ENCODE peak calls at places on chromosomes 12 and 14, in seven cellular contexts. T is A673, R is hepatocyte, K is MM.1S, U is HepG2, M is PC-9, S is astrocyte. Q is an unnamed sample.

GRCh38 chr12:104288635-104289258 is 14.8 kb upstream of the EID3 start:
- DNase-seq in K (peak), R (peak), M (no peak), S (peak), U (peak), T (peak), Q (peak)

GRCh38 chr12:4143909-4144308 is 129.7 kb upstream of the CCND2 start:
- DNase-seq in M (no peak), S (no peak), R (no peak), U (peak), K (no peak), T (no peak), Q (peak)

GRCh38 chr12:108634225-108634795 is 616 bp upstream of the SELPLG start:
- DNase-seq in S (no peak), K (peak), T (no peak), U (no peak), R (no peak), M (peak), Q (no peak)

GRCh38 chr14:64855732-64856527 is 23.8 kb downstream of the SPTB start:
- DNase-seq in U (no peak), R (no peak), K (peak), M (no peak), S (no peak), T (no peak), Q (no peak)

GRCh38 chr12:12376636-12377448 is 20.0 kb downstream of the BORCS5 start:
- DNase-seq in K (peak), U (peak), S (peak), M (no peak), R (peak), T (peak), Q (peak)

GRCh38 chr12:118645219-118645618 is 268.9 kb downstream of the SUDS3 start:
- DNase-seq in M (no peak), U (peak), T (peak), S (no peak), K (peak), R (peak), Q (no peak)

GRCh38 chr12:41967668-41968649 is 176.7 kb downstream of the GXYLT1 start:
- DNase-seq in S (peak), T (peak), K (no peak), R (peak), U (no peak), M (no peak), Q (no peak)

GRCh38 chr14:93734086-93734822 is 54.0 kb downstream of the PRIMA1 start:
- DNase-seq in R (no peak), S (no peak), K (no peak), M (no peak), U (no peak), T (peak), Q (no peak)

GRCh38 chr12:2295941-2296461 is 243.2 kb downstream of the CACNA1C start:
- DNase-seq in K (no peak), U (no peak), M (no peak), R (peak), S (peak), T (no peak), Q (peak)

GRCh38 chr12:78719721-78720120 is 144.9 kb upstream of the SYT1 start:
- DNase-seq in R (no peak), K (no peak), S (peak), M (no peak), T (no peak), U (no peak), Q (no peak)

GRCh38 chr14:60632777-60633176 is 16.5 kb downstream of the SIX1 start:
- DNase-seq in U (no peak), M (no peak), K (peak), T (peak), S (no peak), R (no peak), Q (peak)

GRCh38 chr12:131699434-131699833 is 11.5 kb upstream of the SFSWAP start:
- DNase-seq in U (no peak), S (no peak), R (no peak), M (no peak), K (no peak), T (no peak), Q (no peak)

GRCh38 chr14:94304243-94304642 is 11.2 kb upstream of the SERPINA10 start:
- DNase-seq in M (no peak), T (no peak), K (no peak), S (no peak), R (no peak), U (no peak), Q (no peak)

GRCh38 chr14:104393898-104394605 is 185.5 kb upstream of the C14orf180 start:
- DNase-seq in K (peak), M (no peak), S (no peak), U (no peak), R (peak), T (no peak), Q (no peak)

GRCh38 chr14:61355892-61356325 is 34.5 kb downstream of the PRKCH start:
- DNase-seq in R (peak), K (no peak), U (peak), S (peak), T (peak), M (peak), Q (peak)

GRCh38 chr14:95265106-95266094 is 54.3 kb downstream of the CLMN start:
- DNase-seq in T (peak), R (peak), M (peak), K (peak), U (peak), S (peak), Q (peak)

GRCh38 chr12:25249951-25250738 is 584 bp downstream of the KRAS start:
- DNase-seq in R (peak), M (peak), S (no peak), K (peak), U (no peak), T (peak), Q (no peak)

GRCh38 chr12:1795785-1796514 is 24.4 kb upstream of the LRTM2 start:
- DNase-seq in T (peak), U (peak), M (peak), K (peak), S (peak), R (peak), Q (peak)

GRCh38 chr12:114476159-114476558 is 70.2 kb upstream of the TBX5 start:
- DNase-seq in U (peak), T (peak), M (no peak), S (peak), R (peak), K (no peak), Q (peak)

GRCh38 chr14:83660597-83660996 is 1869.3 kb upstream of the FLRT2 start:
- DNase-seq in U (no peak), K (no peak), T (no peak), M (no peak), S (no peak), R (no peak), Q (no peak)

GRCh38 chr12:93234641-93235040 is 143.1 kb upstream of the NUDT4 start:
- DNase-seq in M (no peak), T (no peak), R (no peak), S (no peak), K (no peak), U (no peak), Q (no peak)

GRCh38 chr14:47040490-47040889 is 388.9 kb upstream of the RPL10L start:
- DNase-seq in M (no peak), K (peak), T (peak), R (peak), U (peak), S (peak), Q (peak)

GRCh38 chr12:124664395-124665111 is 97.1 kb upstream of the NCOR2 start:
- DNase-seq in R (no peak), U (no peak), S (no peak), K (no peak), M (no peak), T (no peak), Q (no peak)

DNA sequence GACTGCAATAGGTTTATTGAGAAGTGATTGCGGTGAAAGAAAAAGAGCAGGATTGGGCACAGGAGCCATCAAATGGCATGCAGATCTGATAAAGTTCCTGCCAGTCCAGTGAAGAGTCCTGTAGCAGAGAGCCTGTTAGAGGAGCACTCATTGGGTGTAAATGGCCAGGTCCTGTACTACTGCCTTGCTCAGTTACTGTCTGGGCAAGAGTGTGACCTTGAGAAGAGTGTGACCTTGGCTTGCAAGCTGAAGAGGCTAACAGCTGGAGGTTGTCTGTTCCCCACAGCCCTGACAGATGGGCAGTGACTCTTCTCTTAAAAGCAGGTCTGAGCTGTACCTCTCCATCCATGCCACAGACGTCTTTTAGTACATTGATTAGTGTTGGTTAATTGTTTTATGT is 148.6 kb upstream of the SLC38A2 start:
- DNase-seq in R (no peak), S (no peak), K (no peak), U (no peak), T (no peak), M (no peak), Q (no peak)
- TF ChIP-seq EZH2 in R (no peak), S (no peak), K (no peak), U (no peak), T (no peak), M (no peak), Q (no peak)

GRCh38 chr12:51921017-51921725 is 13.9 kb downstream of the ACVRL1 start:
- DNase-seq in M (no peak), R (no peak), K (no peak), S (no peak), U (no peak), T (no peak), Q (no peak)

GRCh38 chr12:51924551-51925399 is 17.5 kb downstream of the ACVRL1 start:
- DNase-seq in U (no peak), R (no peak), T (no peak), S (no peak), K (no peak), M (no peak), Q (no peak)

GRCh38 chr12:51922146-51922545 is 14.8 kb downstream of the ACVRL1 start:
- DNase-seq in S (no peak), K (no peak), U (no peak), M (no peak), R (no peak), T (no peak), Q (no peak)

GRCh38 chr12:51923506-51924365 is 16.4 kb downstream of the ACVRL1 start:
- DNase-seq in U (no peak), T (peak), S (no peak), K (peak), M (no peak), R (peak), Q (no peak)

GRCh38 chr12:51922762-51923505 is 15.6 kb downstream of the ACVRL1 start:
- DNase-seq in T (no peak), M (no peak), K (no peak), U (no peak), R (no peak), S (peak), Q (no peak)
- TF ChIP-seq EZH2 in T (no peak), M (no peak), K (no peak), U (no peak), R (no peak), S (no peak), Q (no peak)

GRCh38 chr12:94873368-94874085 is 130.0 kb downstream of the NDUFA12 start:
- DNase-seq in S (no peak), U (no peak), M (no peak), K (peak), R (peak), T (no peak), Q (no peak)
- TF ChIP-seq EZH2 in S (peak), U (no peak), M (no peak), K (no peak), R (peak), T (no peak), Q (no peak)

GRCh38 chr12:50764861-50765324 is 992 bp downstream of the ATF1 start:
- DNase-seq in R (peak), M (no peak), U (peak), T (peak), K (peak), S (peak), Q (peak)
- TF ChIP-seq EZH2 in R (no peak), M (no peak), U (no peak), T (no peak), K (no peak), S (no peak), Q (no peak)

GRCh38 chr12:111033281-111034147 is 113.1 kb upstream of the MYL2 start:
- DNase-seq in S (no peak), U (no peak), K (no peak), M (no peak), R (peak), T (peak), Q (no peak)
- TF ChIP-seq EZH2 in S (peak), U (no peak), K (no peak), M (no peak), R (peak), T (no peak), Q (no peak)

Q was measured in mammary epithelial cell.